ENCODE peak calls at places on chromosomes 3 and 15, in four cellular contexts. V is body of pancreas, U is AG10803, D is tibial nerve. Q is an unnamed sample.

GRCh38 chr3:8517490-8517889 is 15.9 kb downstream of the LMCD1 start:
- DNase-seq in V (no peak), U (no peak), D (no peak), Q (no peak)

GRCh38 chr3:69716119-69716518 is 23.1 kb upstream of the MITF start:
- DNase-seq in V (no peak), U (no peak), D (no peak), Q (no peak)

GRCh38 chr15:74838117-74838516 is 4.8 kb downstream of the ULK3 start:
- DNase-seq in V (no peak), U (no peak), D (no peak), Q (no peak)

GRCh38 chr15:73359653-73360052 is 9.1 kb downstream of the HCN4 start:
- DNase-seq in V (no peak), U (no peak), D (no peak), Q (no peak)

GRCh38 chr3:13012228-13012691 is 61.0 kb downstream of the IQSEC1 start:
- DNase-seq in V (peak), U (peak), D (peak), Q (peak)

GRCh38 chr3:51395493-51396213 is 4.6 kb downstream of the RBM15B start:
- DNase-seq in V (no peak), U (no peak), D (no peak), Q (no peak)

GRCh38 chr15:96268421-96269204 is 61.9 kb upstream of the NR2F2 start:
- DNase-seq in V (no peak), U (peak), D (no peak), Q (no peak)

GRCh38 chr15:32743411-32744145 is 25.8 kb downstream of the GREM1 start:
- DNase-seq in V (no peak), U (no peak), D (no peak), Q (no peak)

GRCh38 chr3:164023480-164023879 is 1054.8 kb downstream of the SI start:
- DNase-seq in V (no peak), U (no peak), D (no peak), Q (no peak)

GRCh38 chr3:80733522-80734176 is 965.9 kb upstream of the ROBO1 start:
- DNase-seq in V (peak), U (peak), D (no peak), Q (no peak)

GRCh38 chr15:101773496-101774100 is 29.7 kb upstream of the OR4F6 start:
- DNase-seq in V (no peak), U (no peak), D (no peak), Q (peak)

GRCh38 chr3:52385157-52385556 is 59.7 kb downstream of the SEMA3G start:
- DNase-seq in V (no peak), U (peak), D (no peak), Q (peak)

GRCh38 chr15:66698318-66698961 is 3.6 kb upstream of the SMAD6 start:
- DNase-seq in V (peak), U (peak), D (no peak), Q (peak)

GRCh38 chr15:98147415-98147814 is 186.9 kb downstream of the ARRDC4 start:
- DNase-seq in V (no peak), U (no peak), D (no peak), Q (no peak)

GRCh38 chr3:16406175-16406574 is 107.3 kb downstream of the RFTN1 start:
- DNase-seq in V (no peak), U (no peak), D (no peak), Q (no peak)

GRCh38 chr3:36633060-36633459 is 131.3 kb downstream of the DCLK3 start:
- DNase-seq in V (no peak), U (no peak), D (no peak), Q (no peak)

GRCh38 chr3:36635731-36636130 is 128.6 kb downstream of the DCLK3 start:
- DNase-seq in V (no peak), U (peak), D (no peak), Q (no peak)

DNA sequence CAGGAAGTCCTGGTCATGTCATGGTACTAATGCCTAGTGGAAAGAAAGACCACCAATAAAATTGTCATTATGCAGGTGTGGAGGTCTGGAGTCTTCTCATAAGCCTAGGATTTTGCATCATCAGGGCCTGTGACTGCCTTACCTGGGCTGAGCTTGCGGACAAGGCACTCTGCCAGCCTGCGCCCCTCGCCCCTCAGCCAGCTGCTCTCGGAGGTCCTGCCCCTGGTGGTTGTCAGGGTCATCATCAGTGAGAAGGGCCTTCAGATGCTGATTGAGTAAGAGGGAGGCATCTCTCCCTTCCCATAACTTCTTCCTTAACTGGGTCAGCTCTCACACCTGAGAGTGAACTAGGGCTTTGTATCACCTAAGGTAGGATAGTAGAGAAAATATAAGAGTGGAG is 132.8 kb downstream of the DCLK3 start:
- DNase-seq in V (no peak), U (no peak), D (no peak), Q (no peak)
- TF ChIP-seq CTCF in V (no peak), U (no peak), D (no peak), Q (no peak)

GRCh38 chr3:42180901-42181300 is 85.1 kb downstream of the CCK start:
- DNase-seq in V (no peak), U (no peak), D (no peak), Q (no peak)
- TF ChIP-seq CTCF in V (no peak), U (no peak), D (no peak), Q (no peak)

GRCh38 chr3:172074027-172074426 is 34.6 kb downstream of the FNDC3B start:
- DNase-seq in V (no peak), U (no peak), D (no peak), Q (no peak)
- TF ChIP-seq CTCF in V (no peak), U (no peak), D (no peak), Q (no peak)

GRCh38 chr3:45665101-45665572 is 24.1 kb upstream of the SACM1L start:
- DNase-seq in V (peak), U (no peak), D (no peak), Q (peak)

GRCh38 chr3:45666729-45667440 is 22.3 kb upstream of the SACM1L start:
- DNase-seq in V (no peak), U (peak), D (no peak), Q (no peak)

GRCh38 chr3:45660567-45660901 is 28.7 kb upstream of the SACM1L start:
- DNase-seq in V (no peak), U (no peak), D (no peak), Q (no peak)

GRCh38 chr3:45667569-45667967 is 21.6 kb upstream of the SACM1L start:
- DNase-seq in V (no peak), U (no peak), D (no peak), Q (no peak)

DNA sequence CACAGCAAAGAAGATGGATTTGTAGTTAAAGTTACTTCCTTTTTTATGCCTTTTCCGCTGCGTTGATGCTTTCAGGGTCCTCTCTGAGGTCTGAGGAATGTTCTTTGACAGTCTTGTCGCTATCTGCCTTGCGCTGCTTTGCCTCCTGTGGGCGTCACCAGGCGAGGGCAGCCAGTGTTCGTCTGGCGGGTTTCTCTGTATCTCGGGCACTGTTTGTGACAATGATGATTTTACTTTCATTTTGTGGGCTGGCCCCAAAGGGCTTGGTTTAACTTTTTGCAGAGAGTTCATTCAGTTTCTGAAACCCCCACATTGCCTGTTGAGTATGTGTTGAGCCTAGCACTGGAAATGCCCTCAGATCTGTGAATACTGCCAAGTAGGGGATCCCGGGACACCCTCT is 24.6 kb upstream of the SACM1L start:
- DNase-seq in V (no peak), U (no peak), D (no peak), Q (peak)
- TF ChIP-seq CTCF in V (no peak), U (no peak), D (no peak), Q (no peak)

DNA sequence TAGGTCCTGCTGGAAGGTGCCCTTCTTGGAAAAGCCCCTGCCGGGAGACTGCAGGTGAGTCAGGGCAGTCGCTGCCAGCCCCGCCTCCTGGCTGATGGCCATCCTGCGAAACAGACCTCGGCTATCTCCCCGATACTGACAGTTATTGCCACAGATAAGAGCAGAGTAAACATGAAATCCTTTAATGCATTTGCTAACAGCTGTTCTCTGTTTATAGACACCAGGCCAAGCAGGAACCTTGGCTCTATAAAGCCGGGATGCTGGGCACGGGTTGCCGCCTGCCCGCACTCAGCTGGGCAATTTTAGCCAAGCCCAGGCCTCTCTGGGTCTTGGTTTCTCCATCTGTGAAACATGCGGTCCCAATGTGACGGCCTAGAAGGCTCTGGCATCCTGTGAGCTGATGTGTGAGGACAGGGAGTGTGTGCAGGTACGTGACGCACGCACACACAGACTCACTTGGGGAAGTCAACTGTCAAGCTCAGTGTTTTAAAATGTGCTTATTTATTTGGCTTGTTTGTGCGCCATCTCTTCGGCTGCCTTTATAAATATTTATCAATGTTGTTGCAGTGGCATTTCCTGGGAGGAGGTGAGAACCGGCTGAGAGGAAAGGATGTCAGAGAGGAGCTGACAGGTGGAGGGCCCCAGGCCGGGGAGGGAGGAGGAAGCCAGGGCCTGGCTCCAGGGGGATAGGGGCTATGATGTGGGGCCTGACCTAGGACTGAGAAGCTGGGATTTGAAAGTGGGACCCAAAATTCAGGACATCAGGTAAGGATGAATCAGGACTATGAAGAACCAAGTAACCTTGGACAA is 50.8 kb upstream of the PRR23E start:
- DNase-seq in V (peak), U (no peak), D (no peak), Q (no peak)
- TF ChIP-seq CTCF in V (no peak), U (no peak), D (no peak), Q (no peak)

DNA sequence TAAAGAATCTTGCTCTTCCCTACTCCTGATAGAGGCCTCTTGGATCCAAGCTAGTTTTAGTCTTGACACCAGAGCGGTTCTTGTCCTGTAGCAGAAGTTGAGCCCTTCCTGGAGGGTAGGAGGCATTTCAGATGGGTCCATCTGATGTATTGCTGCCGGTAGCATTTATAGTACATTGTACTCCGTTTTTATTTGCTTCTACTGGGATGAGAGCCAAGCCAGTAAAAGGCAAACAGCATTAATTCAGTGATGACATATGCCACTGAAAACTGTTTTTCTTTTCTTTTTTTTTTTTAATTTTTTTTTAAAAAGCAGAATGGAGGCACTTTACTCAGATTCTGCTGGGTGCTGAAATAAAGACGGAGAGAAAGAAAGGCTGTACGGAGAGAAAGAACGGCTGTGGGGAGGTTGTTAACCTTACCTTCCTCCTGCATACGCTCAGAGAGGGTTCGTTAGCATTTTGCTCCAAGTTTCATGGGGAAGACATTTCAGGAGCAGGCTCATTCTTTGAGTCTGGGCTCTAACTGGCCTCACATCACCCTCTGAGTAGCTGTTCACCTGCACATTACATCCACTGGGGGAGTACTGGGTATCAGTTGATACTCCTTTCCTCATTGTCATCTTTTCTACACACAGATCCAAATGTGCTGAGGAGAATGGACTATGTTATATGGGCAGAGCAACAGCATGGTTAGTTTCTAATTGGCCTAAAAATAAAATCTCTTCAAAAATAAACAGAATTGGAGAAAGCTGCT is 161.5 kb downstream of the FEZF2 start:
- DNase-seq in V (no peak), U (no peak), D (no peak), Q (no peak)
- TF ChIP-seq CTCF in V (no peak), U (no peak), D (no peak), Q (no peak)

GRCh38 chr3:107518050-107518449 is 4.7 kb upstream of the BBX start:
- DNase-seq in V (no peak), U (no peak), D (no peak), Q (no peak)

GRCh38 chr3:107512108-107512507 is 10.7 kb upstream of the BBX start:
- DNase-seq in V (no peak), U (no peak), D (no peak), Q (no peak)

GRCh38 chr3:107516475-107516874 is 6.3 kb upstream of the BBX start:
- DNase-seq in V (no peak), U (no peak), D (no peak), Q (no peak)

DNA sequence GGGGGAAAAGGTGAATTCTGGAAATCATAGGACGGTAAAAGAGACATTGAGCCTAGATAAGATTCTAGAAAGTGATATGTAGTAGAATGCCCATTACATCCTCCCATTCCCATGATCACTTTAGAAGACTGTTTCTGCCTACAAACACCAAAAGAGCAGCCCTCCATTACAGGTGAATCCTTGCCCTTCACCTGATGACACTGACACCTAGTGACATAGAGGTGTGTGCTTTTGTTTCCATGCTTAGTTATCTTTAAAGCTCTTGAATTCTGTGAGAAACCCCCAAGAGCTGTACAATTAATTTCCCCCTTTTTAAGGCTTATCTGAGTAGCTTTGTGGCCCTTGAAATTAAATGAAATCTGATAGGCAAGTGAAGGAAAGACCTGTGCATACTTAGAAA is 8.3 kb upstream of the BBX start:
- DNase-seq in V (no peak), U (no peak), D (no peak), Q (no peak)
- TF ChIP-seq CTCF in V (no peak), U (no peak), D (no peak), Q (no peak)

DNA sequence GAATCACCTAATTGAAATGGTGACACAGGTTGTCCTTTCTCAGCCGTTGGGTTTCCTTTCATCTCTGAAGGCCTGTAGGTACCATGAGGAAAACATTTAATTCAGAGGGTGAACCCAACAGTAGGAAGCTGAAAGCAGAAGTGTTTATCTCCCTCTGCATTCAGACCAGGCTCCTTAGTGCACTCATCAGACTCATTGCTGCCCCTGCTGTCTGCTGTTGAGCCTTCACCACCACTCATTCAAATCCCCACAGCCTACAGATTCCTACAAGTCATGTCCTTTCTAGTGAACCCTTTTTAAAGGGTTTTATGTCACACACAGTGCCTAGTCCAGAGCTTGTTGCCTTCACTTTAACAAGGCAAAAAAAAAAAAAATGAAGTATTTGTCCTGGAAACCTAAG is 13.4 kb downstream of the WDR48 start:
- DNase-seq in V (no peak), U (peak), D (no peak), Q (peak)
- TF ChIP-seq CTCF in V (no peak), U (peak), D (no peak), Q (peak)

DNA sequence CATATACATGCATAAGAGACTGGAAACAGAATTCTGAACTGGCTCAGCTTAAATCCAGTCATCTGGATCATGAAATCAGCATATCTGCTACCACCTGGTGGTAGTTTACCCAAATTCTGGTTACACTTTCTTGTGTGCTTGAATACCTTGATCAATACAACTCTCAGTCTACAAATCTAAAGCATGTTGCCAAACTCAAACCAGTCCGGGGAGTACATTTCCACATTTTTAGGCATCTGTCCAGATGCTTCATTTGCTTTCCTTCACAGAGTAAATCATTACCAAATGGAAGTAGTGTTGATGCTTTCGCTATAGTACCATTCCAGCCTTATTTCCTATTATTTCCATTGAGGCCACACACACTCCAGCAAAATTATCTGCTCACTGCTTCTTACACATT is 126.4 kb downstream of the P2RY1 start:
- DNase-seq in V (peak), U (peak), D (no peak), Q (no peak)
- TF ChIP-seq CTCF in V (peak), U (peak), D (no peak), Q (peak)

GRCh38 chr3:143514874-143515273 is 333.4 kb downstream of the SLC9A9 start:
- DNase-seq in V (no peak), U (no peak), D (no peak), Q (no peak)

GRCh38 chr3:143510601-143511000 is 337.7 kb downstream of the SLC9A9 start:
- DNase-seq in V (no peak), U (no peak), D (no peak), Q (peak)

GRCh38 chr3:143507735-143508580 is 340.3 kb downstream of the SLC9A9 start:
- DNase-seq in V (no peak), U (peak), D (no peak), Q (no peak)

GRCh38 chr3:143511174-143511879 is 336.9 kb downstream of the SLC9A9 start:
- DNase-seq in V (no peak), U (no peak), D (no peak), Q (no peak)
- TF ChIP-seq CTCF in V (no peak), U (no peak), D (no peak), Q (no peak)

Q was measured in activated CD8-positive, alpha-beta T cell treated with anti-CD3 and anti-CD28 coated beads for 36 hours.